ENCODE peak calls at places on chromosomes 7 and 10, in six cellular contexts. N, L, Y, O, X and I are unnamed samples.

GRCh38 chr7:97982647-97983046 is 7.3 kb downstream of the OCM2 start:
- DNase-seq in N (no peak), L (no peak), Y (no peak), O (no peak), X (no peak), I (no peak)

GRCh38 chr10:132251928-132252327 is 55.8 kb downstream of the STK32C start:
- DNase-seq in N (no peak), L (no peak), Y (no peak), O (no peak), X (no peak), I (no peak)

GRCh38 chr10:48684792-48685651 is at the start of gene WDFY4:
- DNase-seq in N (no peak), L (no peak), Y (no peak), O (no peak), X (peak; percentile 13), I (no peak)

GRCh38 chr7:106112972-106113421 is 885 bp upstream of the SYPL1 start:
- DNase-seq in N (no peak), L (no peak), Y (no peak), O (no peak), X (no peak), I (no peak)

GRCh38 chr7:143882020-143882610 is 19.9 kb downstream of the TCAF1 start:
- DNase-seq in N (peak; percentile 79), L (no peak), Y (peak; percentile 59), O (peak; percentile 56), X (no peak), I (peak; percentile 88)

GRCh38 chr10:43959364-43959763 is 310.7 kb upstream of the ZNF32 start:
- DNase-seq in N (no peak), L (no peak), Y (no peak), O (no peak), X (no peak), I (no peak)

GRCh38 chr7:136859798-136860197 is 8.7 kb upstream of the CHRM2 start:
- DNase-seq in N (no peak), L (no peak), Y (peak; percentile 47), O (no peak), X (no peak), I (peak; percentile 73)

GRCh38 chr7:38141187-38141586 is 36.9 kb upstream of the STARD3NL start:
- DNase-seq in N (no peak), L (no peak), Y (no peak), O (no peak), X (no peak), I (no peak)

GRCh38 chr7:4013793-4014192 is 668.3 kb upstream of the FOXK1 start:
- DNase-seq in N (no peak), L (no peak), Y (no peak), O (no peak), X (no peak), I (no peak)
- H4K8ac ChIP-seq in N (no peak overlapping the region), L (no peak overlapping the region), Y (no peak overlapping the region), O (no peak overlapping the region), X (no peak overlapping the region), I (no peak overlapping the region)

GRCh38 chr10:26198119-26198518 is 18.5 kb upstream of the GAD2 start:
- DNase-seq in N (no peak), L (no peak), Y (no peak), O (no peak), X (no peak), I (no peak)

GRCh38 chr10:26197248-26197647 is 19.3 kb upstream of the GAD2 start:
- DNase-seq in N (no peak), L (no peak), Y (no peak), O (no peak), X (no peak), I (no peak)

GRCh38 chr10:26199841-26200240 is 16.7 kb upstream of the GAD2 start:
- DNase-seq in N (no peak), L (no peak), Y (no peak), O (no peak), X (peak; percentile 5), I (no peak)
- H3K18ac ChIP-seq in N (no peak overlapping the region), L (no peak overlapping the region), Y (no peak overlapping the region), O (no peak overlapping the region), X (no peak overlapping the region), I (no peak overlapping the region)

GRCh38 chr10:72353963-72354355 is 760 bp downstream of the DNAJB12 start:
- DNase-seq in N (no peak), L (no peak), Y (peak; percentile 15), O (no peak), X (peak; percentile 43), I (peak; percentile 75)

GRCh38 chr10:72355214-72355555 is 466 bp upstream of the DNAJB12 start:
- DNase-seq in N (no peak), L (no peak), Y (no peak), O (no peak), X (no peak), I (no peak)

GRCh38 chr10:72356115-72356514 is 1.4 kb upstream of the DNAJB12 start:
- DNase-seq in N (no peak), L (no peak), Y (no peak), O (no peak), X (no peak), I (no peak)

GRCh38 chr10:72353028-72353962 is 1.4 kb downstream of the DNAJB12 start:
- DNase-seq in N (no peak), L (no peak), Y (peak; percentile 40), O (no peak), X (peak; percentile 40), I (peak; percentile 67)

GRCh38 chr10:72354356-72355213 is at the start of gene DNAJB12:
- DNase-seq in N (peak; percentile 93), L (peak; percentile 86), Y (peak; percentile 95), O (peak; percentile 95), X (peak; percentile 96), I (peak; percentile 96)
- H4K8ac ChIP-seq in N (no peak within 1 kb of the TSS), L (peak within 1 kb of the TSS; percentile 100), Y (peak within 1 kb of the TSS; percentile 72), O (peak within 1 kb of the TSS; percentile 22), X (peak within 1 kb of the TSS; percentile 97), I (peak within 1 kb of the TSS; percentile 99)

DNA sequence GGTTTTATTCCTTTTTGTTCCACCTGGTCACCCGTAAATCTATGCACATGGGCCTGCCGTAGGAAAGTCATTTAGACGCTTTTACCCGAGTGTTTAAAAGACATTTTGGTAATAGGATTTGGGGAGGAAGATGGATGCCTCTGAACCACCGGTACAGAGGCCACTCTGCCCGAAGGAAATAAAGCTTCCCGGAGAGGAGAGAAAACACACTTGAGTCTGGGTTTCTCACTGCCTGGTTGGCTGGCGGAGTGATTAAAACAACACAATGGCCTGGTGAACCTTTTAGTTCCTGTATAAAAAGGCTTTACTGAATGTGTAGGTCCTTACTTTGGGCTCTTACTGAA is 807 bp downstream of the THNSL1 start:
- DNase-seq in N (no peak), L (no peak), Y (peak; percentile 13), O (no peak), X (peak; percentile 23), I (no peak)
- H3K18ac ChIP-seq in N (no peak overlapping the region), L (no peak overlapping the region), Y (peak overlapping the region; percentile 89), O (peak overlapping the region; percentile 75), X (peak overlapping the region; percentile 33), I (no peak overlapping the region)